ENCODE peak calls at places on chromosomes 3 and 15, in six cellular contexts. Y, O, D, H, J and T are unnamed samples.

GRCh38 chr3:173502983-173503568 is 105.5 kb downstream of the NLGN1 start:
- DNase-seq in Y (no peak), O (no peak), D (no peak), H (peak), J (peak), T (no peak)

GRCh38 chr3:178352300-178353021 is 183.8 kb upstream of the KCNMB2 start:
- DNase-seq in Y (no peak), O (peak), D (no peak), H (no peak), J (peak), T (no peak)

GRCh38 chr3:45978348-45978747 is 17.3 kb downstream of the FYCO1 start:
- DNase-seq in Y (no peak), O (no peak), D (no peak), H (no peak), J (no peak), T (peak)

GRCh38 chr3:127443581-127444375 is 146.8 kb downstream of the TPRA1 start:
- DNase-seq in Y (peak), O (no peak), D (no peak), H (no peak), J (no peak), T (no peak)

GRCh38 chr3:49880581-49881328 is 11.0 kb upstream of the CAMKV start:
- DNase-seq in Y (no peak), O (no peak), D (no peak), H (no peak), J (no peak), T (no peak)

GRCh38 chr15:99441871-99442267 is 123.9 kb upstream of the MEF2A start:
- DNase-seq in Y (no peak), O (no peak), D (no peak), H (peak), J (no peak), T (no peak)

GRCh38 chr3:96622878-96623277 is 191.5 kb upstream of the EPHA6 start:
- DNase-seq in Y (no peak), O (no peak), D (no peak), H (no peak), J (no peak), T (no peak)

GRCh38 chr3:4531478-4532025 is 38.4 kb downstream of the ITPR1 start:
- DNase-seq in Y (no peak), O (no peak), D (no peak), H (no peak), J (no peak), T (no peak)

GRCh38 chr3:52721002-52721741 is 15.3 kb downstream of the SPCS1 start:
- DNase-seq in Y (no peak), O (no peak), D (peak), H (no peak), J (no peak), T (no peak)

GRCh38 chr15:89359471-89360293 is 25.1 kb upstream of the POLG start:
- DNase-seq in Y (no peak), O (no peak), D (no peak), H (no peak), J (no peak), T (no peak)

GRCh38 chr15:89360294-89360971 is 25.8 kb upstream of the POLG start:
- DNase-seq in Y (no peak), O (no peak), D (no peak), H (no peak), J (no peak), T (no peak)

GRCh38 chr15:89363133-89363532 is 28.5 kb upstream of the POLG start:
- DNase-seq in Y (no peak), O (no peak), D (no peak), H (no peak), J (no peak), T (no peak)

GRCh38 chr15:89362203-89363101 is 27.8 kb upstream of the POLG start:
- DNase-seq in Y (no peak), O (no peak), D (no peak), H (no peak), J (no peak), T (no peak)

GRCh38 chr15:89361451-89362202 is 27.0 kb upstream of the POLG start:
- DNase-seq in Y (peak), O (peak), D (peak), H (peak), J (peak), T (peak)
- H3K4me3 ChIP-seq in Y (no peak), O (no peak), D (no peak), H (no peak), J (no peak), T (no peak)

DNA sequence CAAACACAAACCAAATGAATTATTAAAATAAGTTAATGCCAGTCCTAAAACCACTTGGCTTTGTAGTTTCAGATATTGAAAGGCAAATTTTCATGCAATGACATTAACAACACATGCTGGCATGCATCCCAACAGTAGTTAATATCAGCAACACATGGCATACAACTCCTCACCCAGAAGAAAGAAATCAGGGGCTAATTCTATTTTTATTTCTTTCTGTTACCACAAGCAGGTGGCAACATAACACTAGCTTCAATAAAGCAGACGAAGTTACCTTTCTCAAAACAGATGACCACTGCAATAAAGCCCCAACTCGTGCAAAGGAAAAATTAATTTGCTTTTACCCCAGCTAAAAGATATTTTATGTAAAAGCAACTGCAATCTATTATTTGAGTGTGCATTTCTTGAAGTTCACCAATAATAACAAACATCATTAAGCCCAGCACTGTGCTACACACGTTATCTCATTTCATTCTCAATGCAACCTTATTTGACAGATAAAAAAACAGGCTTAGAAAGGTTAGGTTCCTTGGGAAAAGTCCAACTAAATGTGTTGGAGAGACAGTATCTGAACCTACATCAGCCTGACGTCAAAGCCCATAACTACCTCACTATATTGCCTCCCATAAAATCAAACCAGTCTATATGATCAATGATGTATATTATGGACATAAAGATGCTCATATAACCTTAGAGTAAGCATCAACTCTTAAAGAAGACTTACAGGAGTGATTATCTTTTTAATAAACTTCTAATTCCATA is 2.8 kb downstream of the TOP2B start:
- DNase-seq in Y (no peak), O (no peak), D (no peak), H (no peak), J (no peak), T (no peak)
- H3K4me3 ChIP-seq in Y (no peak), O (peak), D (no peak), H (peak), J (no peak), T (peak)

GRCh38 chr3:151347432-151347831 is 18.1 kb upstream of the P2RY13 start:
- DNase-seq in Y (no peak), O (no peak), D (no peak), H (peak), J (no peak), T (no peak)

GRCh38 chr3:151351216-151351615 is 21.9 kb upstream of the P2RY13 start:
- DNase-seq in Y (no peak), O (no peak), D (no peak), H (no peak), J (no peak), T (no peak)

GRCh38 chr3:151346292-151346691 is 16.9 kb upstream of the P2RY13 start:
- DNase-seq in Y (no peak), O (no peak), D (no peak), H (no peak), J (no peak), T (no peak)

GRCh38 chr3:151351648-151352047 is 22.3 kb upstream of the P2RY13 start:
- DNase-seq in Y (no peak), O (no peak), D (no peak), H (no peak), J (no peak), T (no peak)

DNA sequence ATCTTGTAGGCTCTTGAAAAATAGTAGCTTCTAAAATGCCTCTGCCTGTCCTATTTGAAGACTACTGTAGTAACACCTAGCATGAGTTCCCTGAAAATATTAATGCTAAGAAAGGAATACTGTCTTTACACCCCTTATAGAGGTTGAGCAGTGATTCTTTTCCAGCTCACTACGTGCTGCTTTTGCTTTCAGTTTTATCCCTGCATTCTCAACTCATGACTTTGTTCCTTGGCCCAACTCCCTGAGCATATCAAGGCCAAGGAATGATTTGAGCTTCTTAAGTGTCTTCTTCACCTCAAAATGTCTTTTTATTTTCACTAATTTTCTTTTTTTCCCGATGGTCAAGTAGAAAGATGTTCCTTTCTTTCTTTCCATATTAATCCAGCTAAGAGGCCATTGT is 16.5 kb upstream of the P2RY13 start:
- DNase-seq in Y (no peak), O (peak), D (no peak), H (no peak), J (peak), T (no peak)
- H3K4me3 ChIP-seq in Y (no peak), O (no peak), D (no peak), H (peak), J (no peak), T (peak)

DNA sequence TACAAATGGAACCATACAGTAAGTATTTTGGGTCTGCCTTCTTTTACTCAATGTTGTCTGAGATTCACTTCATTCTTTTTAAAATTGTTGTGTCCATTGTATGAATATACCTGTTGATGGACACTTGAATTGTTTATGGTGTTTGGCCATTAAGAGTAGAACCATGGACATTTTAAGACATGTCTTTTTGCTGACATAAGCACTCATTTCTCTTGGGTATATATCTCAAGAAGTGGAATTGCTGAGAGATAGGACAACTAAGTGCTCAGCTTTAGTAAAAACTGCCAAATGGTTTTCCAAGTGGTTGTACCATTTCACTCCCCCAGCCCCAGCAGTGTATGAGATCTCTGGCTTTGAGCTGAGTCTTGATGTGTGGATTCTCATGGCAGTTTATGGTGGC is 28.2 kb downstream of the POMGNT2 start:
- DNase-seq in Y (no peak), O (no peak), D (no peak), H (no peak), J (no peak), T (no peak)
- H3K4me3 ChIP-seq in Y (no peak), O (no peak), D (no peak), H (no peak), J (no peak), T (no peak)

DNA sequence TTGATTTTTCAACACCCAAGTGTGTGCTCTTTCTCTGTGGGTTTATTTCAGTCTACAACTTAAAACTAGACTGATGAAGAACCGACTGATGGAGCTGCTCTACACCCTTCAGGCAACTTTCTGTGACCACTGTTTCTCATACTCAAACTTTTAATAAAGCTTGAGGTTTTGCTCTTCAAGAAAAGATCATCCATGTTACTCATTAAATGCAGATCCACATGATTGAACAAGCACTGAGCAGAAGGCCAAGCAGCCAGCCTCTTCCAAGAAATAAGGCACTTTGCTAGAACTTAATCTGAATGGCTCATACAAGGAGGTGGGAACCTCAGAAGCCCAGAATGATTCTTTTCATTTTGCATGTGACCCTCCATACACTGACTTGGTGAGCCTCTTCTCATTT is 8.7 kb downstream of the SLC27A2 start:
- DNase-seq in Y (no peak), O (no peak), D (no peak), H (no peak), J (no peak), T (no peak)
- H3K4me3 ChIP-seq in Y (no peak), O (no peak), D (no peak), H (no peak), J (no peak), T (no peak)

GRCh38 chr3:33219175-33219487 is 521 bp upstream of the SUSD5 start:
- DNase-seq in Y (no peak), O (no peak), D (no peak), H (no peak), J (no peak), T (no peak)
- H3K4me3 ChIP-seq in Y (peak), O (peak), D (no peak), H (peak), J (peak), T (peak)

GRCh38 chr3:137808015-137808414 is 43.9 kb downstream of the SOX14 start:
- DNase-seq in Y (no peak), O (no peak), D (no peak), H (no peak), J (no peak), T (no peak)

GRCh38 chr3:137803215-137803614 is 39.1 kb downstream of the SOX14 start:
- DNase-seq in Y (no peak), O (no peak), D (no peak), H (no peak), J (no peak), T (no peak)
- H3K4me3 ChIP-seq in Y (no peak), O (no peak), D (no peak), H (no peak), J (no peak), T (no peak)

GRCh38 chr15:85545185-85545584 is 164.8 kb downstream of the AKAP13 start:
- DNase-seq in Y (no peak), O (no peak), D (no peak), H (no peak), J (no peak), T (no peak)
- H3K4me3 ChIP-seq in Y (no peak), O (no peak), D (no peak), H (no peak), J (no peak), T (no peak)

GRCh38 chr15:101439285-101439919 is 50.1 kb downstream of the PCSK6 start:
- DNase-seq in Y (no peak), O (no peak), D (no peak), H (no peak), J (peak), T (peak)
- H3K4me3 ChIP-seq in Y (no peak), O (no peak), D (no peak), H (peak), J (no peak), T (no peak)